ENCODE peak calls at places on chromosomes 1 and 21, in six cellular contexts. S, A, N, Q, R and U are unnamed samples. For H3K9me3, the result is how much of the 10 kb centered on the place peaks cover.

GRCh38 chr1:234219711-234220110 is 153.5 kb upstream of the COA6 start:
- DNase-seq in S (no peak), A (no peak), N (no peak), Q (no peak), R (no peak), U (no peak)

GRCh38 chr1:145992958-145993617 is 3.3 kb downstream of the TXNIP start:
- DNase-seq in S (no peak), A (no peak), N (no peak), Q (no peak), R (no peak), U (no peak)

GRCh38 chr1:53148123-53148522 is 5.7 kb upstream of the SLC1A7 start:
- DNase-seq in S (peak), A (no peak), N (peak), Q (no peak), R (no peak), U (no peak)

GRCh38 chr1:147717051-147717705 is 43.2 kb downstream of the GJA5 start:
- DNase-seq in S (no peak), A (no peak), N (no peak), Q (peak), R (no peak), U (no peak)

GRCh38 chr1:61951731-61952585 is 209.7 kb downstream of the PATJ start:
- DNase-seq in S (no peak), A (no peak), N (peak), Q (no peak), R (no peak), U (no peak)

GRCh38 chr1:109815809-109816791 is 52.4 kb upstream of the EPS8L3 start:
- DNase-seq in S (no peak), A (no peak), N (peak), Q (no peak), R (peak), U (no peak)

GRCh38 chr1:25563330-25564215 is 20.2 kb downstream of the LDLRAP1 start:
- DNase-seq in S (no peak), A (peak), N (no peak), Q (no peak), R (no peak), U (no peak)

GRCh38 chr1:55428944-55429931 is 214.1 kb upstream of the USP24 start:
- DNase-seq in S (peak), A (peak), N (peak), Q (peak), R (peak), U (peak)

GRCh38 chr1:34131396-34132160 is 33.5 kb downstream of the CSMD2 start:
- DNase-seq in S (no peak), A (no peak), N (no peak), Q (no peak), R (no peak), U (peak)

GRCh38 chr1:152227310-152227928 is 3.4 kb upstream of the HRNR start:
- DNase-seq in S (no peak), A (no peak), N (peak), Q (no peak), R (no peak), U (no peak)

GRCh38 chr1:88801575-88802208 is 89.7 kb downstream of the GTF2B start:
- DNase-seq in S (no peak), A (no peak), N (peak), Q (no peak), R (no peak), U (no peak)

GRCh38 chr21:15063821-15064575 is 802 bp downstream of the NRIP1 start:
- DNase-seq in S (no peak), A (peak), N (peak), Q (peak), R (peak), U (peak)

GRCh38 chr1:72322910-72323309 is 40.6 kb upstream of the NEGR1 start:
- DNase-seq in S (no peak), A (no peak), N (no peak), Q (no peak), R (no peak), U (no peak)

GRCh38 chr1:156383023-156383422 is 14.0 kb downstream of the RHBG start:
- DNase-seq in S (no peak), A (no peak), N (peak), Q (peak), R (no peak), U (no peak)

GRCh38 chr1:201503397-201504176 is 3.3 kb downstream of the CSRP1 start:
- DNase-seq in S (peak), A (no peak), N (peak), Q (peak), R (peak), U (peak)

GRCh38 chr1:53739109-53739681 is at the start of gene GLIS1:
- DNase-seq in S (no peak), A (peak), N (peak), Q (peak), R (peak), U (peak)

DNA sequence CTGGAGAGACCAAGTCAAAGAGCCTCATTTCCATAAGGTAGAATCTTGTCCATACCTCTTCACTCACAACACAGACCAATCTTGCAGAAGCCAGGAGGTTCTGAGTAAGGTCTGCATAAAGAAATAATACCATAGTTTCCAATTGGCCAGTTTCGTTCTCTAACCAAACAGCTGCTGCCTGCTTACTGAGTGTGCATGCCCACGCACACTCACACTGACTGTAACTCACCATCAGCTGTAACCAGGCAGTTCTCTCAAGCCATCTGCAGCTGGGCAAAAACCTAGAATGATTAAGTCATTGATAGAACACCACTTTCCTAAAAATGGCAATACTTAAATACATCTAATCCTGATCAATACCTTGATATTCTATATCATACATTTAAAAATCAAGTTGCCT is 106.6 kb upstream of the VAV3 start:
- DNase-seq in S (no peak), A (no peak), N (no peak), Q (no peak), R (no peak), U (no peak)
- TF ChIP-seq CTCF in S (no peak), A (no peak), N (no peak), Q (no peak), R (no peak), U (no peak)

GRCh38 chr1:158286966-158287365 is 2.8 kb upstream of the CD1C start:
- DNase-seq in S (no peak), A (no peak), N (no peak), Q (no peak), R (no peak), U (no peak)
- H3K9me3 ChIP-seq in S (under half), A (under half), N (under half), Q (under half), R (under half), U (under half)

GRCh38 chr1:197174818-197175217 is 28.3 kb upstream of the ASPM start:
- DNase-seq in S (no peak), A (no peak), N (no peak), Q (no peak), R (no peak), U (no peak)
- H3K4me3 ChIP-seq in S (no peak), A (no peak), N (no peak), Q (no peak), R (no peak), U (no peak)

GRCh38 chr1:202852163-202852904 is 36.6 kb downstream of the RABIF start:
- DNase-seq in S (peak), A (no peak), N (peak), Q (peak), R (no peak), U (no peak)
- TF ChIP-seq CTCF in S (peak), A (peak), N (peak), Q (peak), R (no peak), U (no peak)

GRCh38 chr1:102431253-102431652 is 434.5 kb upstream of the OLFM3 start:
- DNase-seq in S (no peak), A (no peak), N (no peak), Q (no peak), R (no peak), U (no peak)
- H3K9me3 ChIP-seq in S (under half), A (under half), N (under half), Q (under half), R (under half), U (under half)